ENCODE peak calls at places on chromosomes 4 and X, in nine cellular contexts. H is cardiac fibroblast, N is IMR-90, G is kidney epithelial cell, M is left lung, V is cardiac muscle cell, T is sigmoid colon, X is psoas muscle, Q is lower leg skin. R is an unnamed sample.

GRCh38 chr4:83780334-83780733 is 244.4 kb downstream of the GPAT3 start:
- DNase-seq in H (no peak), N (no peak), G (no peak), M (no peak), V (no peak), T (no peak), X (no peak), Q (no peak), R (no peak)

GRCh38 chr4:73434311-73434710 is 1.7 kb upstream of the AFP start:
- DNase-seq in H (peak; percentile 17), N (peak; percentile 7), G (no peak), M (no peak), V (peak; percentile 16), T (no peak), X (no peak), Q (no peak), R (no peak)

GRCh38 chr4:108443585-108443984 is 176.8 kb upstream of the RPL34 start:
- DNase-seq in H (no peak), N (no peak), G (no peak), M (no peak), V (no peak), T (no peak), X (no peak), Q (no peak), R (no peak)

GRCh38 chrX:151488677-151489076 is 74.8 kb upstream of the PASD1 start:
- DNase-seq in H (no peak), N (no peak), G (no peak), M (no peak), V (no peak), T (no peak), X (no peak), Q (no peak), R (no peak)

GRCh38 chr4:80036949-80037348 is 36.1 kb downstream of the ANTXR2 start:
- DNase-seq in H (peak; percentile 96), N (peak; percentile 77), G (no peak), M (no peak), V (peak; percentile 97), T (no peak), X (no peak), Q (no peak), R (no peak)

GRCh38 chr4:138542191-138542771 is 300.1 kb upstream of the SLC7A11 start:
- DNase-seq in H (no peak), N (peak; percentile 20), G (no peak), M (no peak), V (no peak), T (no peak), X (no peak), Q (no peak), R (no peak)

GRCh38 chrX:74133156-74133796 is 170.7 kb upstream of the ZCCHC13 start:
- DNase-seq in H (peak; percentile 80), N (peak; percentile 80), G (peak; percentile 16), M (no peak), V (peak; percentile 78), T (no peak), X (no peak), Q (no peak), R (no peak)

GRCh38 chr4:153142700-153143438 is 61.4 kb upstream of the TRIM2 start:
- DNase-seq in H (peak; percentile 81), N (peak; percentile 73), G (no peak), M (peak; percentile 70), V (peak; percentile 79), T (peak; percentile 82), X (peak; percentile 71), Q (peak; percentile 91), R (peak; percentile 28)

GRCh38 chrX:72126048-72126415 is 5.7 kb downstream of the RTL5 start:
- DNase-seq in H (peak; percentile 33), N (no peak), G (no peak), M (no peak), V (peak; percentile 35), T (no peak), X (no peak), Q (peak; percentile 83), R (no peak)

GRCh38 chr4:137804906-137805511 is 272.7 kb upstream of the PCDH18 start:
- DNase-seq in H (no peak), N (no peak), G (no peak), M (no peak), V (no peak), T (no peak), X (no peak), Q (no peak), R (no peak)

GRCh38 chr4:40629401-40630334 is at the start of gene RBM47:
- DNase-seq in H (peak; percentile 65), N (peak; percentile 40), G (no peak), M (peak; percentile 85), V (peak; percentile 79), T (peak; percentile 73), X (peak; percentile 71), Q (peak; percentile 94), R (no peak)

GRCh38 chr4:1191621-1192020 is 19.2 kb upstream of the SPON2 start:
- DNase-seq in H (no peak), N (no peak), G (no peak), M (no peak), V (no peak), T (peak; percentile 64), X (no peak), Q (peak; percentile 85), R (no peak)

GRCh38 chr4:143286733-143287570 is 49.7 kb upstream of the GAB1 start:
- DNase-seq in H (peak; percentile 64), N (peak; percentile 75), G (peak; percentile 1), M (no peak), V (peak; percentile 51), T (no peak), X (no peak), Q (no peak), R (no peak)

GRCh38 chrX:153593811-153594500 is 5.0 kb downstream of the CCNQ start:
- DNase-seq in H (no peak), N (no peak), G (no peak), M (peak; percentile 22), V (no peak), T (no peak), X (no peak), Q (no peak), R (no peak)

GRCh38 chrX:39921838-39922237 is 175.9 kb downstream of the BCOR start:
- DNase-seq in H (no peak), N (no peak), G (no peak), M (no peak), V (no peak), T (no peak), X (no peak), Q (no peak), R (no peak)

GRCh38 chr4:15936495-15936894 is 2.0 kb downstream of the FGFBP1 start:
- DNase-seq in H (no peak), N (no peak), G (no peak), M (peak; percentile 72), V (no peak), T (no peak), X (no peak), Q (no peak), R (no peak)

GRCh38 chrX:119885554-119886428 is 9.9 kb upstream of the AKAP14 start:
- DNase-seq in H (peak; percentile 22), N (peak; percentile 13), G (no peak), M (no peak), V (peak; percentile 11), T (peak; percentile 9), X (no peak), Q (no peak), R (no peak)
- H3K4me3 ChIP-seq in H (no peak overlapping the region), N (no peak overlapping the region), G (no peak overlapping the region), M (no peak overlapping the region), V (no peak overlapping the region), T (no peak overlapping the region), X (no peak overlapping the region), Q (no peak overlapping the region), R (no peak overlapping the region)

DNA sequence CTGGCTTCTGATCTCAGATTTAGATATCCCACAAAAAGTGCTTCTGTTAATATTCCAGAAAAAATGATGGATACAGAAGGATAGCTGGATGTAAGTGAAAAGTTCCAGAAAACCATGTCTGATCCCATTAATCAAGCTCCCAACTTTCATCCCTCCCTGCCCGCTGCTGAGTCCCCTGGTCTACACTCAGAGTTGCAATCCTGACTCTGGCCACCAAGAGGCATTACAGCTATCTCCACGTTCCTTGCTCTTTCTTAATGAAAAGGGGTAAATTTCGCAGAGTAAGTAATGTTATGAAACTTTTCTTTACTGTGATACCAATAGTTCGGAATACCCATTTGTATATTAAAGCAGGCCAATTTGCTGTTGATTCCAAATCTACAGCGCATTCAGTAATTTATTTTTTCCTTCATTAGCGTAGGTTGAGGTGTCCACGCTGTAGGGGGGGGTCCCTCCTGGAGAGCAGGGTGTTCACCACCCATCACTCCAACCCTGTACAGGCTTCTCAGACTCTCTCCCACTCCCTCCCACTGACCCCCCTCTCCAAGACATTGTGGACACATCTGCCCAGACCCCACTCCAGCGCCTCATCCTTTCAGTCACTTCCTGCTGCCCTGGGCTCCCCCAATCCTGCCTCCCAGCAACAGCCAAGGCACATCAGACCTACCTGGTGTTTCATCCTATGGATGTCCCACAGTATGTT is 55.1 kb downstream of the RAB40A start:
- DNase-seq in H (peak; percentile 64), N (peak; percentile 47), G (no peak), M (peak; percentile 31), V (peak; percentile 59), T (no peak), X (no peak), Q (no peak), R (no peak)
- TF ChIP-seq CTCF in H (peak; percentile 52), N (peak; percentile 48), G (peak; percentile 22), M (no peak), V (peak; percentile 51), T (no peak), X (peak; percentile 23), Q (no peak), R (no peak)

GRCh38 chr4:39614487-39615162 is 24.0 kb downstream of the SMIM14 start:
- DNase-seq in H (peak; percentile 73), N (peak; percentile 87), G (no peak), M (no peak), V (peak; percentile 69), T (no peak), X (no peak), Q (no peak), R (no peak)

GRCh38 chr4:39613093-39613656 is 25.5 kb downstream of the SMIM14 start:
- DNase-seq in H (no peak), N (peak; percentile 58), G (no peak), M (no peak), V (no peak), T (no peak), X (no peak), Q (no peak), R (no peak)

GRCh38 chr4:39606747-39607146 is 31.9 kb downstream of the SMIM14 start:
- DNase-seq in H (no peak), N (no peak), G (no peak), M (no peak), V (no peak), T (no peak), X (no peak), Q (no peak), R (no peak)

GRCh38 chr4:39609454-39609911 is 29.2 kb downstream of the SMIM14 start:
- DNase-seq in H (no peak), N (no peak), G (no peak), M (no peak), V (no peak), T (no peak), X (no peak), Q (no peak), R (no peak)
- H3K4me3 ChIP-seq in H (no peak overlapping the region), N (no peak overlapping the region), G (no peak overlapping the region), M (no peak overlapping the region), V (no peak overlapping the region), T (no peak overlapping the region), X (no peak overlapping the region), Q (no peak overlapping the region), R (no peak overlapping the region)

DNA sequence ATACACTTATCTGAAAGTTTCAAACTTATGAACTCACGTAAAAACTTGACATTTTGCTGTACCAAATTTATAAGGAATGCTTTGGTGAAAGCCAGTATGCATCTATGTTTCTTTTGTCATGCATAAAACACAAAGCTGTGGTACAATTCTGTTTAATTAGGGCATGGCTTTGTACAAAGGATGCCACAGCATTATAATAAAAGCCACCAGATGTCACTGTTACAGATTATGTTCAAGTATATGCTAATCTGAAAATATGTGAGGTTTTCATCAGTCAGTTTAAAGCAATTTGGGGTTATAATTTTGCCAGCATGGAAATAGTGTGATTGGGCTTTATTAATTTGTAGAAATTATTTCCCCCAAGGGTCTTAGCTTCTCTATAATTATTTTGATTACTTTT is 69.0 kb downstream of the ATOH1 start:
- DNase-seq in H (peak; percentile 0), N (no peak), G (no peak), M (no peak), V (peak; percentile 1), T (no peak), X (no peak), Q (no peak), R (no peak)
- TF ChIP-seq CTCF in H (no peak), N (no peak), G (peak; percentile 13), M (no peak), V (no peak), T (no peak), X (no peak), Q (no peak), R (no peak)

R was measured in thoracic aorta.